ENCODE peak calls at places on chromosomes 2 and 18, in ten cellular contexts. L is endothelial cell; E is stimulated activated effector memory CD8-positive, alpha-beta T cell treated with anti-CD3 and anti-CD28 coated beads, Interleukin-12 subunit alpha, Interleukin-12 subunit beta, amount 100 ng/mL, for 72 hours; F is NCI-H2081; O is CD4-positive, CD25-positive, alpha-beta regulatory T cell; V is caudate nucleus; A is renal cortical epithelial cell; K is HCEC 1CT; Z is NCI-H1092; J is LHCN-M2. B is an unnamed sample.
A peak's percentile ranks its signal among the peaks of the same experiment; 100 is the strongest.

GRCh38 chr2:232955856-232956255 is 57.2 kb downstream of the NGEF start:
- DNase-seq in L (no peak), E (no peak), F (no peak), O (no peak), V (no peak), A (no peak), K (no peak), Z (no peak), J (no peak), B (no peak)

GRCh38 chr2:55431982-55432627 is 12.4 kb upstream of the CCDC88A start:
- DNase-seq in L (no peak), E (no peak), F (no peak), O (peak; percentile 63), V (no peak), A (peak; percentile 60), K (peak; percentile 62), Z (no peak), J (no peak), B (no peak)

GRCh38 chr2:227774011-227774624 is 28.4 kb downstream of the SCYGR8 start:
- DNase-seq in L (no peak), E (no peak), F (no peak), O (peak; percentile 24), V (no peak), A (peak; percentile 81), K (no peak), Z (no peak), J (no peak), B (no peak)

GRCh38 chr2:39584283-39584972 is 81.3 kb upstream of the TMEM178A start:
- DNase-seq in L (no peak), E (no peak), F (no peak), O (no peak), V (no peak), A (peak; percentile 58), K (peak; percentile 47), Z (no peak), J (peak; percentile 79), B (no peak)

GRCh38 chr2:45319683-45320082 is 291.4 kb downstream of the SRBD1 start:
- DNase-seq in L (no peak), E (no peak), F (no peak), O (no peak), V (no peak), A (no peak), K (no peak), Z (no peak), J (no peak), B (no peak)

GRCh38 chr2:71801969-71802368 is 345.7 kb downstream of the CYP26B1 start:
- DNase-seq in L (peak; percentile 81), E (no peak), F (no peak), O (no peak), V (peak; percentile 4), A (peak; percentile 5), K (peak; percentile 34), Z (no peak), J (peak; percentile 70), B (no peak)

GRCh38 chr18:27130029-27130428 is 55.1 kb downstream of the CHST9 start:
- DNase-seq in L (no peak), E (no peak), F (no peak), O (no peak), V (no peak), A (no peak), K (no peak), Z (no peak), J (no peak), B (no peak)

GRCh38 chr2:190791347-190791982 is 89.2 kb upstream of the GLS start:
- DNase-seq in L (peak; percentile 55), E (peak; percentile 37), F (peak; percentile 13), O (no peak), V (no peak), A (peak; percentile 97), K (peak; percentile 39), Z (no peak), J (peak; percentile 41), B (peak; percentile 37)

GRCh38 chr2:118816669-118817068 is 30.8 kb downstream of the EN1 start:
- DNase-seq in L (no peak), E (no peak), F (no peak), O (no peak), V (no peak), A (no peak), K (no peak), Z (no peak), J (no peak), B (no peak)

GRCh38 chr2:178912416-178913056 is 105.3 kb upstream of the TTN start:
- DNase-seq in L (no peak), E (no peak), F (no peak), O (peak; percentile 27), V (no peak), A (no peak), K (peak; percentile 86), Z (no peak), J (peak; percentile 82), B (no peak)

GRCh38 chr2:97924194-97924593 is 71.6 kb downstream of the TMEM131 start:
- DNase-seq in L (no peak), E (no peak), F (no peak), O (no peak), V (no peak), A (no peak), K (no peak), Z (no peak), J (no peak), B (no peak)

GRCh38 chr2:224357098-224357901 is 44.6 kb downstream of the FAM124B start:
- DNase-seq in L (peak; percentile 67), E (peak; percentile 44), F (peak; percentile 36), O (peak; percentile 81), V (peak; percentile 9), A (peak; percentile 67), K (peak; percentile 38), Z (peak; percentile 22), J (peak; percentile 52), B (peak; percentile 57)

GRCh38 chr2:212536385-212537310 is 2.0 kb downstream of the ERBB4 start:
- DNase-seq in L (peak; percentile 26), E (no peak), F (peak; percentile 46), O (no peak), V (peak; percentile 49), A (no peak), K (no peak), Z (no peak), J (no peak), B (peak; percentile 79)

GRCh38 chr2:217459675-217460405 is 543.0 kb downstream of the TNS1 start:
- DNase-seq in L (no peak), E (no peak), F (no peak), O (no peak), V (no peak), A (no peak), K (no peak), Z (no peak), J (no peak), B (no peak)

GRCh38 chr2:127675335-127676261 is at the start of gene LIMS2:
- DNase-seq in L (no peak), E (no peak), F (no peak), O (no peak), V (no peak), A (peak; percentile 4), K (peak; percentile 21), Z (no peak), J (peak; percentile 41), B (no peak)

GRCh38 chr18:44740000-44740399 is 59.3 kb downstream of the SETBP1 start:
- DNase-seq in L (no peak), E (no peak), F (no peak), O (no peak), V (no peak), A (peak; percentile 64), K (no peak), Z (no peak), J (no peak), B (no peak)

GRCh38 chr2:235836416-235837042 is 331.7 kb downstream of the GBX2 start:
- DNase-seq in L (no peak), E (no peak), F (no peak), O (no peak), V (no peak), A (peak; percentile 53), K (no peak), Z (no peak), J (no peak), B (no peak)

GRCh38 chr2:171711351-171711750 is 24.1 kb downstream of the DYNC1I2 start:
- DNase-seq in L (no peak), E (no peak), F (no peak), O (no peak), V (no peak), A (no peak), K (peak; percentile 22), Z (no peak), J (no peak), B (no peak)

GRCh38 chr18:48801728-48802542 is 148.8 kb downstream of the SMAD7 start:
- DNase-seq in L (no peak), E (no peak), F (no peak), O (no peak), V (no peak), A (no peak), K (no peak), Z (no peak), J (no peak), B (no peak)

B was measured in NCI-H748 treated with DMSO at 0.1 percent for 48 hours.